ENCODE peak calls at places on chromosomes 12 and 14, in seven cellular contexts. P is G401, C is WTC11, K is neuronal stem cell, Z is KG1, G is NCI-H748 treated with DMSO at 0.1 percent for 48 hours, E is C1 segment of cervical spinal cord. H is an unnamed sample.

GRCh38 chr12:92360543-92360942 is 214.9 kb upstream of the BTG1 start:
- DNase-seq in E (no peak), Z (no peak), P (no peak), C (no peak), K (no peak), G (no peak), H (no peak)

GRCh38 chr12:9787340-9787737 is 26.6 kb upstream of the CD69 start:
- DNase-seq in E (no peak), G (no peak), Z (no peak), K (no peak), P (no peak), C (no peak), H (no peak)

GRCh38 chr14:74405663-74406062 is 20.3 kb downstream of the SYNDIG1L start:
- DNase-seq in E (no peak), G (no peak), C (no peak), Z (no peak), P (no peak), K (no peak), H (no peak)

GRCh38 chr12:54697836-54698235 is 49.7 kb upstream of the DCD start:
- DNase-seq in P (no peak), E (no peak), C (no peak), Z (no peak), G (no peak), K (no peak), H (no peak)

GRCh38 chr14:104293231-104293841 is 154.9 kb downstream of the KIF26A start:
- DNase-seq in C (peak; percentile 9), E (no peak), Z (no peak), K (no peak), G (no peak), P (no peak), H (no peak)

GRCh38 chr12:15522574-15523187 is 200.4 kb downstream of the PTPRO start:
- DNase-seq in P (peak; percentile 42), Z (no peak), E (no peak), C (no peak), G (peak; percentile 54), K (no peak), H (peak; percentile 57)

GRCh38 chr14:37170237-37170636 is 2.2 kb downstream of the SLC25A21 start:
- DNase-seq in Z (no peak), C (no peak), P (no peak), G (no peak), K (no peak), E (no peak), H (no peak)

GRCh38 chr12:124039276-124039675 is 66.3 kb downstream of the ZNF664 start:
- DNase-seq in K (no peak), P (no peak), Z (no peak), C (no peak), G (no peak), E (no peak), H (no peak)

GRCh38 chr14:61516125-61516740 is 179.1 kb upstream of the HIF1A start:
- DNase-seq in G (no peak), K (no peak), C (no peak), E (no peak), Z (no peak), P (no peak), H (no peak)

GRCh38 chr12:70364695-70365397 is 1.2 kb upstream of the KCNMB4 start:
- DNase-seq in Z (no peak), P (no peak), E (no peak), C (peak; percentile 23), K (peak; percentile 11), G (no peak), H (no peak)

H was measured in NCI-H774.